ENCODE peak calls at places on chromosome 11, in six cellular contexts. R is IMR-90, N is colonic mucosa, D is uterus, F is tibial artery, Q is right lobe of liver. W is an unnamed sample.

GRCh38 chr11:62401781-62402180 is 17.1 kb upstream of the SCGB1A1 start:
- DNase-seq in R (no peak), N (no peak), D (peak), F (no peak), Q (no peak), W (no peak)

GRCh38 chr11:13963169-13963948 is 836 bp downstream of the SPON1 start:
- DNase-seq in R (peak), N (peak), D (peak), F (no peak), Q (no peak), W (no peak)

GRCh38 chr11:133957926-133958325 is 1.2 kb upstream of the IGSF9B start:
- DNase-seq in R (no peak), N (no peak), D (peak), F (no peak), Q (no peak), W (no peak)

GRCh38 chr11:64729851-64730382 is 6.9 kb upstream of the NRXN2 start:
- DNase-seq in R (no peak), N (peak), D (no peak), F (no peak), Q (peak), W (no peak)

GRCh38 chr11:34251640-34251980 is 106.2 kb downstream of the ABTB2 start:
- DNase-seq in R (peak), N (no peak), D (no peak), F (no peak), Q (no peak), W (no peak)

GRCh38 chr11:126113515-126113957 is 50.9 kb upstream of the CDON start:
- DNase-seq in R (peak), N (peak), D (peak), F (peak), Q (peak), W (peak)

GRCh38 chr11:101176381-101176780 is 46.8 kb upstream of the PGR start:
- DNase-seq in R (no peak), N (no peak), D (no peak), F (no peak), Q (no peak), W (no peak)

GRCh38 chr11:94557992-94558391 is 9.2 kb upstream of the PIWIL4 start:
- DNase-seq in R (peak), N (no peak), D (no peak), F (no peak), Q (no peak), W (no peak)

GRCh38 chr11:64409707-64410395 is 50.9 kb downstream of the RPS6KA4 start:
- DNase-seq in R (peak), N (no peak), D (peak), F (no peak), Q (no peak), W (no peak)

GRCh38 chr11:92776676-92777075 is 192.8 kb upstream of the MTNR1B start:
- DNase-seq in R (no peak), N (no peak), D (no peak), F (no peak), Q (no peak), W (no peak)

GRCh38 chr11:127859941-127860354 is 727.4 kb downstream of the ETS1 start:
- DNase-seq in R (no peak), N (no peak), D (no peak), F (no peak), Q (no peak), W (no peak)

GRCh38 chr11:19437760-19438159 is 197.0 kb upstream of the E2F8 start:
- DNase-seq in R (peak), N (no peak), D (no peak), F (no peak), Q (no peak), W (no peak)

GRCh38 chr11:27281740-27282139 is 81.3 kb downstream of the CCDC34 start:
- DNase-seq in R (no peak), N (no peak), D (no peak), F (no peak), Q (no peak), W (no peak)

GRCh38 chr11:34243620-34244493 is 114.0 kb downstream of the ABTB2 start:
- DNase-seq in R (peak), N (peak), D (no peak), F (no peak), Q (peak), W (no peak)

GRCh38 chr11:88303037-88303436 is 34.5 kb downstream of the CTSC start:
- DNase-seq in R (no peak), N (no peak), D (no peak), F (no peak), Q (no peak), W (no peak)

GRCh38 chr11:85854557-85855340 is 434 bp upstream of the CCDC83 start:
- DNase-seq in R (peak), N (peak), D (peak), F (peak), Q (peak), W (peak)

GRCh38 chr11:124627546-124627945 is 4.9 kb downstream of the TBRG1 start:
- DNase-seq in R (no peak), N (no peak), D (no peak), F (no peak), Q (no peak), W (no peak)

GRCh38 chr11:120547871-120548681 is 36.5 kb downstream of the GRIK4 start:
- DNase-seq in R (peak), N (peak), D (peak), F (peak), Q (peak), W (peak)

GRCh38 chr11:26473216-26474194 is 98.6 kb downstream of the MUC15 start:
- DNase-seq in R (no peak), N (no peak), D (no peak), F (no peak), Q (no peak), W (no peak)

GRCh38 chr11:66318576-66318970 is 1.7 kb upstream of the CD248 start:
- DNase-seq in R (no peak), N (no peak), D (peak), F (no peak), Q (no peak), W (no peak)

GRCh38 chr11:117862019-117862725 is 14.3 kb downstream of the FXYD6 start:
- DNase-seq in R (no peak), N (no peak), D (no peak), F (no peak), Q (peak), W (peak)

GRCh38 chr11:113895367-113896155 is 9.0 kb upstream of the HTR3B start:
- DNase-seq in R (no peak), N (no peak), D (no peak), F (no peak), Q (no peak), W (no peak)

GRCh38 chr11:57207160-57207559 is 25.4 kb downstream of the LRRC55 start:
- DNase-seq in R (no peak), N (no peak), D (no peak), F (no peak), Q (no peak), W (no peak)

GRCh38 chr11:26842883-26843282 is 121.0 kb upstream of the SLC5A12 start:
- DNase-seq in R (no peak), N (no peak), D (no peak), F (no peak), Q (no peak), W (no peak)

GRCh38 chr11:83722392-83722791 is 436.2 kb upstream of the CCDC90B start:
- DNase-seq in R (no peak), N (no peak), D (no peak), F (no peak), Q (no peak), W (no peak)

GRCh38 chr11:31720225-31720624 is 90.9 kb downstream of the PAX6 start:
- DNase-seq in R (no peak), N (no peak), D (no peak), F (no peak), Q (no peak), W (no peak)

GRCh38 chr11:69642549-69642912 is 1.6 kb downstream of the CCND1 start:
- DNase-seq in R (no peak), N (peak), D (no peak), F (no peak), Q (peak), W (peak)

GRCh38 chr11:134580635-134581025 is 168.6 kb upstream of the B3GAT1 start:
- DNase-seq in R (no peak), N (no peak), D (no peak), F (no peak), Q (no peak), W (peak)

GRCh38 chr11:69644962-69645675 is 4.2 kb downstream of the CCND1 start:
- DNase-seq in R (no peak), N (no peak), D (no peak), F (no peak), Q (no peak), W (no peak)

DNA sequence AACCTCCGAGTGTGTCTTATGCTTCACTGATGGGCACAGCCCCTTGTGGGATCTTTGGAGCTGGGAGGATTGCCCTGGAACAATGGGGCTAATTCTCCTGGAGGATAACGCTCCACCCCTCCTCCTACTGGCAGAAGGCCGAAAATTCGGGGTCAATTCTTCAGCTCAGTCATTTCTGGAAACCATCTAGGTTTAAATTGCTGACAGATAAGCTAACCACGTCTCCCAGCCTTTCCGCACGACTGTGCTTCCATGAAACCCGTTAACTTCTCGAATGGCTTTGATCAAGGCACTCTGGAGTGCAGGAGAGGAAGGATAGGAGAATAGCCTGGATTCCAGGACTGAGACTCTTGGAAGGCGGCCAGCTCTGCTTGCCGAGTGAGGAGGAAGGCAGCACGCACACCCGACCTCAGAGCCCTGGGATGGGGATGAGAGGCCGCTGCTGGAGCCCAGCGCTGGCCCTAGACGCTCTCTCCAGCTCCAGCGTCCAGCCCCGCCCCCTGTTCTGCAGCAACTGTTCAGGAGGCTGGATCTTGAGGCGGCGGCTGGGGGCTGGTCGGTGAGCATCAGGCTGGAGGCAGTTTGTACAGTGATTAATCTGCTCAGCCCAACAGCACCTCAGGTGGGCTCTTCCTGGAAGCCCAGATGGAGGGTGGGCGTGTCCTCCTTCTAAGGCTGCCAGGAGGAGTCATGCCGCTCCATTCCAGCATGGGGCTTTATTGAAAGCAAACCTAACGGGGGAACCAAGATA is 176.7 kb upstream of the NCAM1 start:
- DNase-seq in R (no peak), N (no peak), D (peak), F (peak), Q (peak), W (peak)
- TF ChIP-seq CTCF in R (no peak), N (no peak), D (no peak), F (no peak), Q (no peak), W (no peak)

DNA sequence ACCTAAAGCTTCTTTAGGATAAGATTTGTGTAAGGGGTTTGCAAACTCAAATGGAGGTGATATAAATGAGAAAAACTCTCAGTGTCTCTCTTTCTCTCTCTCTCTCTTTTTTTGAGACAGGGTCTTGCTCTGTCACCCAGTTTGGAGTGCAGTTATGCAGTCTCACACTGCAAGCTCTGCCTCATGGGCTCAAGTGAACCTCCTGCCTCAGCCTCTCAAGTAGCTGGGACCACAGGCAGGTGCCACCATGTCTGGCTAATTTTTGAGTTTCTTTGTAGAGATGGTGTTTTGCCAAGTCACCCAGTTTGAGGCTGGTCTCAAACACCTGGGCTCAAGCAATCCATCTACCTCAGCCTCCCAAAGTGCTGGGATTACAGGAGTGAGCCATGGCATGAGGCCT is 2.9 kb downstream of the BIRC3 start:
- DNase-seq in R (no peak), N (no peak), D (no peak), F (no peak), Q (no peak), W (no peak)
- H3K4me3 ChIP-seq in R (no peak), N (peak), D (no peak), F (no peak), Q (no peak), W (no peak)

DNA sequence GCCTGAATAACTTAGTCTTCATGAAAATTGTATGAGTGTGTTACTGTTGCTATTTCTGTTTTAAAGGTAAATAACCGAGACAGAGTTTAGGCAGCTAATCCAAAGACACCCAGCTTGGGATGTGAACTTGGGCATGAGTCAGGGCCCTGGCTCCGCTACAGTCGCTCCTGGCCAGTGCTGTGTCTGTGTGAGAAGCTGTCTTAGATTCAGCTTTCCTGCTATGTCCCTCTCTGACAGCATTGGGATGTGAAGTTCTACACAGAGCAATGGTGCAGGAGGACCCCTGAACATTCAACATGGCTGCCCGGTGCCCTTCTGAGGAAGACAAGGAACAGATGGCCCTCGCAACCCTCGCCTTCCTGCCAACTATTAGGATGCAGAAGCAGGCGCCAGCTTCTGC is 49.4 kb downstream of the GALNT18 start:
- DNase-seq in R (peak), N (no peak), D (no peak), F (peak), Q (no peak), W (peak)
- H3K27ac ChIP-seq in R (no peak), N (no peak), D (no peak), F (peak), Q (no peak), W (peak)

GRCh38 chr11:43933608-43934358 is 8.7 kb upstream of the C11orf96 start:
- DNase-seq in R (peak), N (no peak), D (no peak), F (no peak), Q (no peak), W (no peak)
- TF ChIP-seq CTCF in R (peak), N (no peak), D (no peak), F (no peak), Q (no peak), W (no peak)

DNA sequence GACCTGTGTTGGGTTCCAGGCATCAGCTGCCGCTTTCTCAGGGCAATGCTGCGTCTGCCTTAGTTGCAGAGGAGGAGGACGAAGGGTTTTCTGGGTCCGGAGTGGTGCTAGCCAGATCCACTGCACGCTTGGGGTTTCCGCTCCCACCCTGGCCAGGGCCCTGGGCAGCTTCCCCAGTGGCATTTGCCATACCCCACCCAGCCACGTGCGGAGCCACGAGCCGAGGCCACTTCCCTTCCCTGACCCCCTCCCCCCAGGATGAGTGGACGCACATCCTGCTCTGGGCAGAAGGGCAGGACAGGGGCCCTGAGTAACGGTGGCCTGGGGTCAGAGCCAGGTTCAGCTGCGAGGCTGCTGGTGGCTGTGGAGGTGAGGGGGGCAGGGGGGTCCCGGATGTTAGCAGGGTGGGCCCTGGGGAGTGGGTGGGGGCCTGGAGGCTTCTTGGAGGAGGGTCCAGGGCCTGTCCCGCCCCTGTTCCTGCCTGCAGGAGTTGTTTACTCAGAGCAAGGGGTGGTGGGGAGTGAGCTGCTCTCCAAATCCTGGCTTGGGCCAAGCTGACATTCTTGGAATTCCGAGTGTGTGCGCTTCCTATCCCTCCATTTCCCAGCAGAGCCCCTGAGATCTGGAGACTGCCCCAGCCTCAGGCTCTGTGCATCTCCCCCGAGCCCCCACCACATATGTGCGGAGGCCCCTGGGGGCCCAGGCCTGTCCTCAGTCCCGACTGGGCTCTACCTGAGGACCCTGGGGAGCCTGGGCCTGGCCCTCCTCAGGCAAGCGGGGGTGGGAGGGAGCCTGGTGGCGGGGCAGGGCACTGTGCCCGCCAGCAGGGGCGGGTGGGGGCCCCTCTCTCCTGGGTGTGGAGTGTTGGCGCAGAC is 1.4 kb downstream of the TSPAN4 start:
- DNase-seq in R (peak), N (peak), D (peak), F (peak), Q (peak), W (peak)
- H3K4me3 ChIP-seq in R (peak), N (peak), D (peak), F (peak), Q (peak), W (peak)

GRCh38 chr11:122895591-122895990 is 13.0 kb downstream of the JHY start:
- DNase-seq in R (no peak), N (no peak), D (no peak), F (no peak), Q (no peak), W (no peak)
- H3K27ac ChIP-seq in R (no peak), N (no peak), D (no peak), F (no peak), Q (no peak), W (no peak)

DNA sequence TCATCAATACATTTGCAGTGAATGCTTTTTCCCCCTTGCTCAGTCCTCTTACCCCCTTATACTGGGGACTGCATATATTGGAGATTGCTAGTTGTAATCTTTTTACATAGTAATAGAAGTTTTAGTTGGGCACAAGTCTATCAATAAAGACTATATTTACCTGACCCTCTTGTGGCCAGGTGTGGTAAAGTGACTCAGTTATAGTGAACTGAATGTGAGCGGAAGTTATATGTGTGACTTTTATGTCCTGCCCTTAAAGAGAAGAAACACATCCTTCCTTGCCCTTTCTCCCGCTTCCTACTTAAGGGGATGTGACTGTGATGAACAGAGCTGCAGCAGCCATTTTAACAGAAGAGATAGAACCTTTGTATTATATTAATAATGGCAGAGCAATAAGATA is 362.0 kb downstream of the METTL15 start:
- DNase-seq in R (no peak), N (no peak), D (no peak), F (no peak), Q (no peak), W (no peak)
- TF ChIP-seq CTCF in R (no peak), N (no peak), D (no peak), F (no peak), Q (no peak), W (no peak)

GRCh38 chr11:116224889-116225200 is 547.9 kb downstream of the BUD13 start:
- DNase-seq in R (no peak), N (no peak), D (no peak), F (no peak), Q (no peak), W (no peak)
- H3K4me3 ChIP-seq in R (no peak), N (no peak), D (no peak), F (no peak), Q (no peak), W (no peak)

W was measured in coronary artery.